ENCODE peak calls at places on chromosomes 13 and 19, in five cellular contexts. I is esophagus squamous epithelium, U is kidney, H is brain microvascular endothelial cell, X is AG09319. B is an unnamed sample.

GRCh38 chr19:2503521-2504109 is 27.7 kb downstream of the GADD45B start:
- DNase-seq in I (no peak), U (no peak), H (peak; percentile 75), X (no peak), B (peak; percentile 65)

GRCh38 chr13:114248011-114248410 is 13.3 kb downstream of the CDC16 start:
- DNase-seq in I (no peak), U (no peak), H (no peak), X (peak; percentile 19), B (no peak)

GRCh38 chr13:114154476-114154875 is 22.1 kb upstream of the RASA3 start:
- DNase-seq in I (no peak), U (peak; percentile 51), H (no peak), X (no peak), B (no peak)

GRCh38 chr19:44788971-44789370 is 11.3 kb downstream of the CBLC start:
- DNase-seq in I (no peak), U (no peak), H (no peak), X (no peak), B (no peak)

GRCh38 chr13:78020861-78021260 is 102.2 kb upstream of the EDNRB start:
- DNase-seq in I (no peak), U (peak; percentile 66), H (no peak), X (no peak), B (no peak)

GRCh38 chr19:48968813-48969218 is 3.7 kb downstream of the FTL start:
- DNase-seq in I (no peak), U (no peak), H (no peak), X (no peak), B (no peak)

GRCh38 chr19:13463296-13463695 is 43.0 kb downstream of the CACNA1A start:
- DNase-seq in I (no peak), U (no peak), H (no peak), X (no peak), B (peak; percentile 9)

GRCh38 chr13:94674609-94675348 is 37.6 kb downstream of the SOX21 start:
- DNase-seq in I (no peak), U (no peak), H (peak; percentile 26), X (peak; percentile 8), B (peak; percentile 28)

GRCh38 chr13:102870677-102871415 is 25.0 kb downstream of the ERCC5 start:
- DNase-seq in I (no peak), U (peak; percentile 69), H (peak; percentile 64), X (no peak), B (peak; percentile 43)

GRCh38 chr13:20336761-20337160 is 104.6 kb upstream of the GJB6 start:
- DNase-seq in I (no peak), U (no peak), H (no peak), X (no peak), B (no peak)

GRCh38 chr19:49359851-49360845 is 2.1 kb downstream of the TEAD2 start:
- DNase-seq in I (no peak), U (no peak), H (no peak), X (no peak), B (no peak)

GRCh38 chr19:17035842-17036424 is 9.3 kb upstream of the CPAMD8 start:
- DNase-seq in I (no peak), U (no peak), H (no peak), X (no peak), B (no peak)

GRCh38 chr13:98173431-98173921 is 3.6 kb downstream of the RNF113B start:
- DNase-seq in I (no peak), U (no peak), H (peak; percentile 87), X (peak; percentile 93), B (no peak)

GRCh38 chr13:110705826-110706569 is at the start of gene CARS2:
- DNase-seq in I (peak; percentile 76), U (peak; percentile 99), H (peak; percentile 93), X (peak; percentile 90), B (peak; percentile 80)

GRCh38 chr19:13492128-13492527 is 14.2 kb downstream of the CACNA1A start:
- DNase-seq in I (no peak), U (no peak), H (peak; percentile 36), X (peak; percentile 56), B (no peak)

GRCh38 chr19:14059093-14059480 is 2.8 kb downstream of the PALM3 start:
- DNase-seq in I (no peak), U (no peak), H (no peak), X (no peak), B (no peak)

GRCh38 chr19:35205733-35206323 is 22.7 kb downstream of the FAM187B start:
- DNase-seq in I (no peak), U (no peak), H (no peak), X (no peak), B (no peak)

GRCh38 chr13:98405690-98406344 is 171.1 kb downstream of the STK24 start:
- DNase-seq in I (no peak), U (no peak), H (no peak), X (no peak), B (no peak)

GRCh38 chr19:5541456-5541855 is 26.3 kb downstream of the TINCR start:
- DNase-seq in I (no peak), U (no peak), H (no peak), X (no peak), B (no peak)

GRCh38 chr13:111903143-111903542 is 163.8 kb upstream of the SOX1 start:
- DNase-seq in I (no peak), U (no peak), H (no peak), X (no peak), B (no peak)

GRCh38 chr19:48210005-48210404 is 39.5 kb downstream of the ZSWIM9 start:
- DNase-seq in I (no peak), U (no peak), H (no peak), X (no peak), B (no peak)

GRCh38 chr13:66402071-66402470 is 828.1 kb downstream of the PCDH9 start:
- DNase-seq in I (no peak), U (no peak), H (no peak), X (no peak), B (no peak)

GRCh38 chr13:39273953-39274352 is 235.7 kb downstream of the NHLRC3 start:
- DNase-seq in I (no peak), U (no peak), H (no peak), X (no peak), B (peak; percentile 4)
- TF ChIP-seq CTCF in I (peak; percentile 18), U (peak; percentile 10), H (peak; percentile 41), X (peak; percentile 20), B (no peak)

DNA sequence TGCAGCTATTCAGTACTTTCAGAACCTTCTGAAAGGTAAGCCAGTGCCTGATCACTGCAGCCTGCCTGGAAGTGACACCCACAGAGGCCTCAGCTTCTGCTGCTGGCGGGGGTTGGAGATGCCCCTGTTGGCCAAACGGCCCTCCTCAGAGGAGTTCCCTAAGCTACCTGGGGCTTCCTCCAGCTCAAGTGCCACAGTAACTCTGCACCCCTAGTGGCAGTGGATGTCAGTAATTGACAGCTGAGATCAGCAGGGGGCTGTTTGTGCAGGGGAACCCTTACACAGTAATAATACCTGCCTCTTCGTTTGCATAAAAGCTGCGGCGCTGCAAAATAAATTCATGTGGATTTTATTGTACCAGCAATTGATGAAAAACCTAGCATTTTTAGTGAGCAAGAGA is 28.9 kb downstream of the TDRD12 start:
- DNase-seq in I (no peak), U (no peak), H (no peak), X (no peak), B (peak; percentile 28)
- TF ChIP-seq CTCF in I (peak; percentile 8), U (no peak), H (peak; percentile 45), X (no peak), B (no peak)

GRCh38 chr19:50798943-50799851 is 9.0 kb downstream of the ACP4 start:
- DNase-seq in I (no peak), U (no peak), H (no peak), X (no peak), B (no peak)
- TF ChIP-seq CTCF in I (no peak), U (no peak), H (no peak), X (no peak), B (no peak)

GRCh38 chr13:80388506-80388905 is 47.6 kb upstream of the SPRY2 start:
- DNase-seq in I (no peak), U (no peak), H (no peak), X (no peak), B (no peak)
- TF ChIP-seq CTCF in I (no peak), U (no peak), H (no peak), X (no peak), B (no peak)

GRCh38 chr13:109332501-109333499 is 453.6 kb downstream of the IRS2 start:
- DNase-seq in I (no peak), U (no peak), H (no peak), X (no peak), B (no peak)
- TF ChIP-seq CTCF in I (no peak), U (no peak), H (no peak), X (no peak), B (no peak)

GRCh38 chr19:18306903-18307681 is 15.8 kb downstream of the LSM4 start:
- DNase-seq in I (no peak), U (peak; percentile 76), H (no peak), X (no peak), B (no peak)
- TF ChIP-seq CTCF in I (no peak), U (no peak), H (no peak), X (no peak), B (no peak)

DNA sequence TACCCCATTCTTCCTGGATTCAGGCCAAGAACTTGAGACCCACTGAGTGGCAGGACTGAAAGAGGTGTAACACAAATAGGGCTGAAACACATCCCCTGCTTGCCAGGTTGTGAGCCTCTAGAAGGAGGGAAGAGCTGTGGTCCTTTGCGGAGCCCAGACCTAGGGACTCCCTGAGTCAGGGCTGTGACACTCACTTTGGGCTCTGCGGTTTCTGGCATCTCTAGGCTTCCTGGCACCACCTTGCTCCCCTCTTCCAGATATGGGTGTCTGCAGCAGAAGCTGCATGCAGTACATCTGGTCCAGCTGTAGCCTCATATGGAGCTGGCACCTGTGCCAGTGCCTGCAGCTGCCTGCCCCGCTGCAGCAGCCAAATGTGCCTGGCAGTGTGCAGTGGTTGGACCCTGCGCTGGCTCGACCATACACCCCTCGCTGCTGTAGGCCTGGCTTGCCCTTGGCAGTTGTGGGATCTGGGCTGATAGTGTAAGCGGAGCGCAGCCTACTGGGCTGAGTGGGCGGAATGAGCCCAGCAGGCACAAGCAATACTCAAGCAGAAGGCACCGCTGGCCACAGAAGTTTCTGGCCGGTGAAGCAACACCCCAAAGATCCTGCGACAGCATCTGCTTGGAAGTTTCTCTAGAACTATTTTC is 290.4 kb downstream of the SLITRK6 start:
- DNase-seq in I (no peak), U (no peak), H (peak; percentile 36), X (no peak), B (no peak)
- TF ChIP-seq CTCF in I (no peak), U (no peak), H (no peak), X (peak; percentile 25), B (no peak)

GRCh38 chr19:31185261-31185660 is 164.0 kb downstream of the TSHZ3 start:
- DNase-seq in I (no peak), U (no peak), H (no peak), X (no peak), B (no peak)
- TF ChIP-seq CTCF in I (no peak), U (no peak), H (no peak), X (peak; percentile 1), B (no peak)

B was measured in Calu3.